ENCODE peak calls at places on chromosomes 11 and 22, in five cellular contexts. One of them, this sample, is unnamed.

GRCh38 chr11:332651-333480 is 12.2 kb upstream of the IFITM3 start:
- DNase-seq in stomach: no peak
- DNase-seq in endothelial cell of umbilical vein: no peak
- DNase-seq in transverse colon: no peak
- DNase-seq in GM12878: no peak
- DNase-seq in this sample: no peak

GRCh38 chr11:123628936-123629683 is 25.3 kb downstream of the SCN3B start:
- DNase-seq in stomach: peak
- DNase-seq in endothelial cell of umbilical vein: peak
- DNase-seq in transverse colon: peak
- DNase-seq in GM12878: no peak
- DNase-seq in this sample: peak

GRCh38 chr11:27524155-27524554 is 17.6 kb upstream of the LIN7C start:
- DNase-seq in stomach: no peak
- DNase-seq in endothelial cell of umbilical vein: no peak
- DNase-seq in transverse colon: no peak
- DNase-seq in GM12878: no peak
- DNase-seq in this sample: no peak

GRCh38 chr11:69358398-69359080 is 64.6 kb downstream of the MYEOV start:
- DNase-seq in stomach: peak
- DNase-seq in endothelial cell of umbilical vein: no peak
- DNase-seq in transverse colon: peak
- DNase-seq in GM12878: no peak
- DNase-seq in this sample: no peak

GRCh38 chr11:80477178-80477577 is 1036.3 kb upstream of the TENM4 start:
- DNase-seq in stomach: no peak
- DNase-seq in endothelial cell of umbilical vein: no peak
- DNase-seq in transverse colon: no peak
- DNase-seq in GM12878: no peak
- DNase-seq in this sample: no peak

GRCh38 chr11:86186420-86186819 is 58.1 kb upstream of the EED start:
- DNase-seq in stomach: no peak
- DNase-seq in endothelial cell of umbilical vein: no peak
- DNase-seq in transverse colon: no peak
- DNase-seq in GM12878: no peak
- DNase-seq in this sample: no peak

GRCh38 chr11:71076525-71077304 is 175.7 kb downstream of the SHANK2 start:
- DNase-seq in stomach: no peak
- DNase-seq in endothelial cell of umbilical vein: no peak
- DNase-seq in transverse colon: no peak
- DNase-seq in GM12878: no peak
- DNase-seq in this sample: no peak

GRCh38 chr11:64267207-64267945 is 16.0 kb downstream of the PLCB3 start:
- DNase-seq in stomach: no peak
- DNase-seq in endothelial cell of umbilical vein: no peak
- DNase-seq in transverse colon: no peak
- DNase-seq in GM12878: no peak
- DNase-seq in this sample: no peak

GRCh38 chr11:118304227-118304808 is at the start of gene CD3E:
- DNase-seq in stomach: no peak
- DNase-seq in endothelial cell of umbilical vein: no peak
- DNase-seq in transverse colon: peak
- DNase-seq in GM12878: no peak
- DNase-seq in this sample: no peak

GRCh38 chr11:85758026-85758425 is 52.9 kb downstream of the SYTL2 start:
- DNase-seq in stomach: no peak
- DNase-seq in endothelial cell of umbilical vein: no peak
- DNase-seq in transverse colon: no peak
- DNase-seq in GM12878: no peak
- DNase-seq in this sample: no peak

GRCh38 chr22:35126993-35127392 is 61.0 kb downstream of the ISX start:
- DNase-seq in stomach: no peak
- DNase-seq in endothelial cell of umbilical vein: no peak
- DNase-seq in transverse colon: no peak
- DNase-seq in GM12878: peak
- DNase-seq in this sample: no peak

GRCh38 chr11:69446108-69446507 is 35.4 kb upstream of the LINC01488 start:
- DNase-seq in stomach: no peak
- DNase-seq in endothelial cell of umbilical vein: no peak
- DNase-seq in transverse colon: no peak
- DNase-seq in GM12878: no peak
- DNase-seq in this sample: no peak

GRCh38 chr11:117020287-117020686 is 77.9 kb downstream of the SIK3 start:
- DNase-seq in stomach: no peak
- DNase-seq in endothelial cell of umbilical vein: no peak
- DNase-seq in transverse colon: peak
- DNase-seq in GM12878: peak
- DNase-seq in this sample: no peak

GRCh38 chr11:39365809-39366436 is 2093.5 kb downstream of the LRRC4C start:
- DNase-seq in stomach: no peak
- DNase-seq in endothelial cell of umbilical vein: no peak
- DNase-seq in transverse colon: no peak
- DNase-seq in GM12878: no peak
- DNase-seq in this sample: no peak

GRCh38 chr22:36466258-36466657 is 15.2 kb downstream of the TXN2 start:
- DNase-seq in stomach: no peak
- DNase-seq in endothelial cell of umbilical vein: no peak
- DNase-seq in transverse colon: no peak
- DNase-seq in GM12878: no peak
- DNase-seq in this sample: no peak

GRCh38 chr11:118042126-118042525 is 34.8 kb upstream of the TMPRSS4 start:
- DNase-seq in stomach: no peak
- DNase-seq in endothelial cell of umbilical vein: no peak
- DNase-seq in transverse colon: no peak
- DNase-seq in GM12878: no peak
- DNase-seq in this sample: no peak

GRCh38 chr22:29004647-29005371 is 56.8 kb downstream of the C22orf31 start:
- DNase-seq in stomach: peak
- DNase-seq in endothelial cell of umbilical vein: peak
- DNase-seq in transverse colon: peak
- DNase-seq in GM12878: no peak
- DNase-seq in this sample: peak

GRCh38 chr22:45286854-45287551 is 2.3 kb downstream of the UPK3A start:
- DNase-seq in stomach: no peak
- DNase-seq in endothelial cell of umbilical vein: no peak
- DNase-seq in transverse colon: no peak
- DNase-seq in GM12878: no peak
- DNase-seq in this sample: no peak

GRCh38 chr11:46347637-46348311 is 511 bp downstream of the DGKZ start:
- DNase-seq in stomach: no peak
- DNase-seq in endothelial cell of umbilical vein: no peak
- DNase-seq in transverse colon: peak
- DNase-seq in GM12878: no peak
- DNase-seq in this sample: peak

GRCh38 chr11:118311518-118311917 is 7.0 kb downstream of the CD3E start:
- DNase-seq in stomach: no peak
- DNase-seq in endothelial cell of umbilical vein: no peak
- DNase-seq in transverse colon: no peak
- DNase-seq in GM12878: no peak
- DNase-seq in this sample: no peak

GRCh38 chr22:30806391-30806861 is 111.8 kb downstream of the OSBP2 start:
- DNase-seq in stomach: no peak
- DNase-seq in endothelial cell of umbilical vein: peak
- DNase-seq in transverse colon: no peak
- DNase-seq in GM12878: no peak
- DNase-seq in this sample: no peak

GRCh38 chr11:113906038-113906437 is 1.4 kb downstream of the HTR3B start:
- DNase-seq in stomach: peak
- DNase-seq in endothelial cell of umbilical vein: no peak
- DNase-seq in transverse colon: peak
- DNase-seq in GM12878: no peak
- DNase-seq in this sample: no peak

GRCh38 chr11:18578975-18579598 is 9.4 kb downstream of the UEVLD start:
- DNase-seq in stomach: peak
- DNase-seq in endothelial cell of umbilical vein: no peak
- DNase-seq in transverse colon: peak
- DNase-seq in GM12878: no peak
- DNase-seq in this sample: no peak

GRCh38 chr11:72829884-72830533 is 15.8 kb downstream of the ATG16L2 start:
- DNase-seq in stomach: no peak
- DNase-seq in endothelial cell of umbilical vein: no peak
- DNase-seq in transverse colon: no peak
- DNase-seq in GM12878: no peak
- DNase-seq in this sample: no peak

GRCh38 chr11:72833792-72834501 is 19.7 kb downstream of the ATG16L2 start:
- DNase-seq in stomach: no peak
- DNase-seq in endothelial cell of umbilical vein: no peak
- DNase-seq in transverse colon: no peak
- DNase-seq in GM12878: no peak
- DNase-seq in this sample: peak

GRCh38 chr11:72832301-72833082 is 18.3 kb downstream of the ATG16L2 start:
- DNase-seq in stomach: no peak
- DNase-seq in endothelial cell of umbilical vein: no peak
- DNase-seq in transverse colon: no peak
- DNase-seq in GM12878: no peak
- DNase-seq in this sample: no peak

GRCh38 chr11:72833083-72833733 is 19.0 kb downstream of the ATG16L2 start:
- DNase-seq in stomach: no peak
- DNase-seq in endothelial cell of umbilical vein: no peak
- DNase-seq in transverse colon: no peak
- DNase-seq in GM12878: no peak
- DNase-seq in this sample: no peak

GRCh38 chr11:72831521-72832300 is 17.5 kb downstream of the ATG16L2 start:
- DNase-seq in stomach: peak
- DNase-seq in endothelial cell of umbilical vein: peak
- DNase-seq in transverse colon: peak
- DNase-seq in GM12878: no peak
- DNase-seq in this sample: peak
- TF ChIP-seq POLR2A in stomach: no peak
- TF ChIP-seq POLR2A in endothelial cell of umbilical vein: no peak
- TF ChIP-seq POLR2A in transverse colon: no peak
- TF ChIP-seq POLR2A in GM12878: peak
- TF ChIP-seq POLR2A in this sample: no peak

GRCh38 chr11:134800130-134800529 is 388.1 kb upstream of the B3GAT1 start:
- DNase-seq in stomach: no peak
- DNase-seq in endothelial cell of umbilical vein: no peak
- DNase-seq in transverse colon: no peak
- DNase-seq in GM12878: no peak
- DNase-seq in this sample: no peak
- TF ChIP-seq CTCF in stomach: no peak
- TF ChIP-seq CTCF in endothelial cell of umbilical vein: no peak
- TF ChIP-seq CTCF in transverse colon: no peak
- TF ChIP-seq CTCF in GM12878: no peak
- TF ChIP-seq CTCF in this sample: no peak

GRCh38 chr11:108718466-108718865 is 53.6 kb downstream of the DDX10 start:
- DNase-seq in stomach: no peak
- DNase-seq in endothelial cell of umbilical vein: no peak
- DNase-seq in transverse colon: no peak
- DNase-seq in GM12878: no peak
- DNase-seq in this sample: no peak
- H3K27ac ChIP-seq in stomach: no peak
- H3K27ac ChIP-seq in endothelial cell of umbilical vein: no peak
- H3K27ac ChIP-seq in transverse colon: no peak
- H3K27ac ChIP-seq in GM12878: no peak
- H3K27ac ChIP-seq in this sample: no peak

GRCh38 chr22:50582562-50583293 is at the start of gene CHKB:
- DNase-seq in stomach: peak
- DNase-seq in endothelial cell of umbilical vein: peak
- DNase-seq in transverse colon: peak
- DNase-seq in GM12878: peak
- DNase-seq in this sample: peak
- TF ChIP-seq POLR2A in stomach: peak
- TF ChIP-seq POLR2A in endothelial cell of umbilical vein: peak
- TF ChIP-seq POLR2A in transverse colon: peak
- TF ChIP-seq POLR2A in GM12878: peak
- TF ChIP-seq POLR2A in this sample: peak

DNA sequence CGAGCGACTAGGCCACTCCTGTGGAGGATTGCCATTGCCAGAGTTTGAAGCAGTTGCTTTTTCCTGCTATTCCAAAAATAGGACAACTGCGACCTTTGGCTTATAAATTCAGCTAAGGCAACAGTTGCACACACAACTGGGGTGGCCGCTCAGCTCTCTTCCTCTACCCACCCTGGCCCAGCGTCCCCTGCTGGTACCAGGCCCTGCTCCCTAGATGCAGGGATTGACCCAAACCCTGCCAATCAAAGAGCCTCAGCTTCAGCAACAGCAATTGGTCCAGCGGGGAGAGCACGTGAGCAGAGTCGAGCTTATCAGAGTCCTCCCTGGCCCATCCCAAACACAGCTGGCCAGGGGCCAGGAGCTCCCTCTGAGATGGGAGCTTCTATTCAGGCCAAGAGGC is 22.0 kb upstream of the CABP2 start:
- DNase-seq in stomach: peak
- DNase-seq in endothelial cell of umbilical vein: no peak
- DNase-seq in transverse colon: peak
- DNase-seq in GM12878: no peak
- DNase-seq in this sample: no peak
- TF ChIP-seq CTCF in stomach: no peak
- TF ChIP-seq CTCF in endothelial cell of umbilical vein: no peak
- TF ChIP-seq CTCF in transverse colon: no peak
- TF ChIP-seq CTCF in GM12878: no peak
- TF ChIP-seq CTCF in this sample: no peak

GRCh38 chr22:43706558-43707328 is 105.4 kb downstream of the EFCAB6 start:
- DNase-seq in stomach: no peak
- DNase-seq in endothelial cell of umbilical vein: no peak
- DNase-seq in transverse colon: no peak
- DNase-seq in GM12878: no peak
- DNase-seq in this sample: no peak
- H3K27ac ChIP-seq in stomach: no peak
- H3K27ac ChIP-seq in endothelial cell of umbilical vein: no peak
- H3K27ac ChIP-seq in transverse colon: no peak
- H3K27ac ChIP-seq in GM12878: no peak
- H3K27ac ChIP-seq in this sample: no peak

GRCh38 chr11:65887026-65887722 is 1.1 kb downstream of the FIBP start:
- DNase-seq in stomach: no peak
- DNase-seq in endothelial cell of umbilical vein: no peak
- DNase-seq in transverse colon: peak
- DNase-seq in GM12878: no peak
- DNase-seq in this sample: no peak
- TF ChIP-seq POLR2A in stomach: no peak
- TF ChIP-seq POLR2A in endothelial cell of umbilical vein: no peak
- TF ChIP-seq POLR2A in transverse colon: no peak
- TF ChIP-seq POLR2A in GM12878: no peak
- TF ChIP-seq POLR2A in this sample: no peak

GRCh38 chr11:134124660-134125451 is 56.0 kb downstream of the JAM3 start:
- DNase-seq in stomach: peak
- DNase-seq in endothelial cell of umbilical vein: peak
- DNase-seq in transverse colon: no peak
- DNase-seq in GM12878: no peak
- DNase-seq in this sample: peak
- TF ChIP-seq CTCF in stomach: no peak
- TF ChIP-seq CTCF in endothelial cell of umbilical vein: no peak
- TF ChIP-seq CTCF in transverse colon: no peak
- TF ChIP-seq CTCF in GM12878: no peak
- TF ChIP-seq CTCF in this sample: no peak

GRCh38 chr11:111605681-111606080 is 3.4 kb downstream of the SIK2 start:
- DNase-seq in stomach: no peak
- DNase-seq in endothelial cell of umbilical vein: no peak
- DNase-seq in transverse colon: no peak
- DNase-seq in GM12878: no peak
- DNase-seq in this sample: no peak

GRCh38 chr11:111603633-111604130 is 1.4 kb downstream of the SIK2 start:
- DNase-seq in stomach: no peak
- DNase-seq in endothelial cell of umbilical vein: peak
- DNase-seq in transverse colon: no peak
- DNase-seq in GM12878: no peak
- DNase-seq in this sample: no peak

GRCh38 chr11:111602865-111603632 is 800 bp downstream of the SIK2 start:
- DNase-seq in stomach: peak
- DNase-seq in endothelial cell of umbilical vein: no peak
- DNase-seq in transverse colon: peak
- DNase-seq in GM12878: no peak
- DNase-seq in this sample: no peak

GRCh38 chr11:111601979-111602864 is at the start of gene SIK2:
- DNase-seq in stomach: peak
- DNase-seq in endothelial cell of umbilical vein: peak
- DNase-seq in transverse colon: peak
- DNase-seq in GM12878: peak
- DNase-seq in this sample: peak

GRCh38 chr11:111604392-111605009 is 2.3 kb downstream of the SIK2 start:
- DNase-seq in stomach: no peak
- DNase-seq in endothelial cell of umbilical vein: peak
- DNase-seq in transverse colon: no peak
- DNase-seq in GM12878: peak
- DNase-seq in this sample: no peak
- H3K27ac ChIP-seq in stomach: peak
- H3K27ac ChIP-seq in endothelial cell of umbilical vein: no peak
- H3K27ac ChIP-seq in transverse colon: no peak
- H3K27ac ChIP-seq in GM12878: no peak
- H3K27ac ChIP-seq in this sample: peak